ENCODE peak calls at places on chromosomes 16 and 17, in four cellular contexts. D is PC-3; O is CD4-positive, alpha-beta T cell; W is psoas muscle. B is an unnamed sample. For H3K27me3, the result is how much of the 10 kb centered on the place peaks cover.

GRCh38 chr16:1299012-1299867 is 10.2 kb upstream of the UBE2I start:
- DNase-seq in D (no peak), O (no peak), W (no peak), B (no peak)

GRCh38 chr16:82699711-82700495 is 73.1 kb downstream of the CDH13 start:
- DNase-seq in W (no peak), O (no peak), D (peak), B (no peak)

GRCh38 chr17:47621293-47622178 is 28.2 kb upstream of the KPNB1 start:
- DNase-seq in D (peak), W (peak), O (no peak), B (no peak)

GRCh38 chr17:15031971-15032370 is 233.2 kb downstream of the PMP22 start:
- DNase-seq in W (no peak), O (no peak), D (no peak), B (no peak)

GRCh38 chr17:5630434-5630833 is 46.1 kb upstream of the NLRP1 start:
- DNase-seq in O (no peak), W (no peak), D (peak), B (no peak)

GRCh38 chr16:24753437-24753836 is 24.0 kb downstream of the TNRC6A start:
- DNase-seq in D (peak), O (no peak), W (no peak), B (no peak)

GRCh38 chr17:65228734-65229390 is 91.7 kb downstream of the RGS9 start:
- DNase-seq in D (peak), W (no peak), O (no peak), B (no peak)

GRCh38 chr17:2594657-2595085 is 1.2 kb downstream of the PAFAH1B1 start:
- DNase-seq in O (no peak), W (no peak), D (no peak), B (no peak)

GRCh38 chr17:17358866-17359265 is 55.7 kb downstream of the NT5M start:
- DNase-seq in O (no peak), W (no peak), D (no peak), B (no peak)

GRCh38 chr16:30136971-30137601 is 14.1 kb upstream of the MAPK3 start:
- DNase-seq in O (no peak), D (no peak), W (no peak), B (no peak)

GRCh38 chr16:30141750-30142149 is 18.7 kb upstream of the MAPK3 start:
- DNase-seq in D (no peak), O (no peak), W (no peak), B (no peak)

GRCh38 chr16:30139895-30140481 is 17.0 kb upstream of the MAPK3 start:
- DNase-seq in O (no peak), D (no peak), W (no peak), B (no peak)

GRCh38 chr16:30142672-30143346 is 19.8 kb upstream of the MAPK3 start:
- DNase-seq in O (no peak), D (peak), W (no peak), B (no peak)

DNA sequence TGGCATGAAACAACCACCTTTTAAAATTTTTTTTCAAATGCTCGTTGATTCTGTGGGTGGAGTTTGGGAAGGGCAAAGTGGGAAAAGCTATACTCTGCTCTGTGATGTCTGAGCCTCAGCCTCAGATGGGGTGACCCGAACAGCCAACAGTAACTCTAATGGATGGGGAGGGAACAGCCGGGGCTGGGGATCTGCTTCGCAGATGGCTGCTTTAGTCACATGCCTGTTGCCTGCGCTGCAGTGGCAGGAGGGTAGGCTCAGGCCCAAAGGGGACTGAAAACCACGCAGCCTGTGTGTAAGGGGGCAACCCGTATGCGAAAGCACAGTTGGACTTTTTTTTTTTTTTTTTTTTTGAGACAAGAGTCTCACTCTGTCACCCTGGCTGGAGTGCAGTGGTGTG is 14.9 kb upstream of the MAPK3 start:
- DNase-seq in D (no peak), W (no peak), O (no peak), B (no peak)
- H3K27ac ChIP-seq in D (no peak), W (no peak), O (no peak), B (no peak)

GRCh38 chr16:85441189-85441889 is 171.8 kb upstream of the GSE1 start:
- DNase-seq in W (no peak), D (no peak), O (no peak), B (no peak)
- TF ChIP-seq CTCF in W (no peak), D (no peak), O (no peak), B (no peak)

GRCh38 chr17:27856676-27857429 is 36.3 kb downstream of the LYRM9 start:
- DNase-seq in W (no peak), D (no peak), O (no peak), B (no peak)
- H3K27me3 ChIP-seq in W (under half), D (under half), O (under half), B (under half)

DNA sequence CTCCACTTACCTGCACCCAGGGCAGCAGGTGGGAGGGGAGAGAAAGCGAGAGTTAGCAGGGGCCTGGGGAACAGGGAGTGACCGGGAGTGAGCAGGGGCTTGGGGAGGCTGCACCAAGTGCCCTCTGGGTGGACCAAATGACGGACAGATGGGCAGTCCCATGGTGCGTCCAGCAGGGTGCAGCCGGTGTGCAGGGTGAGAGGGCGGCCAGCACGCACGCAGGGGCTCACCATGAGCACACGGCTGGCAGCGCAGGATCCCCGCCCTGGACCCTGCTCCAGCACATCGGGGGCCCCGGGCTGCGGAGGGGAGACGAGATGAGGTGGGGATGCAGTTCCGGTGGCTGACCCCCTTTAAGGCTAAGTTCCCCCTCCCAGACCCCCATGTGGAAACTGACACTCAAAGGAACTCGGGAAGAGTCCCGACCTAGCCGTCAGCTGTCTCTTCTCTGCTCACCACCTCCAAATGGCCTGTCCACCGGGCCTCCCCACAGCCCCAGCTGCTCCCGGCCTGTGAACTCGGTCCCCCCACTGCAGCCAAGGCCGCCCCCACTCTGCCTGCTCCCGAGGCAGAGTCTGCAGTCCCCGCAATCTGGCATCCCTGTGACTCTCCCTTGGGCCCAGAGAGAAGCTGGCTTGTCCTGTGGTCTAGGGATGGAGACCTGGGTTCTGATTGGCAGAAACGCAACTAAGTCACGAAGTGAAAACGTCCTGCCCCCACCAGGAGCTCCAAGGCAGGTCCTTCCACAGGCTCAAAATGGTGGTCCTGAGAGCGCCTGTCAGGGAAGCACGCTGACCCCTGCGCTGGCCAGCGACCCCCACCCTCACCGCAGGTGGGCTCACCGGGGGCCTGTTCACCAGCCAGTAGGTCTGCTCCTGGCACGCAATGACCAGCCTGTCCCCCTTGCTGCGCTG is 2.9 kb downstream of the RGS11 start:
- DNase-seq in O (no peak), W (no peak), D (no peak), B (no peak)
- H3K27ac ChIP-seq in O (no peak), W (no peak), D (no peak), B (no peak)

GRCh38 chr17:72661093-72661944 is 431.2 kb downstream of the SLC39A11 start:
- DNase-seq in D (peak), W (no peak), O (no peak), B (no peak)
- TF ChIP-seq CTCF in D (peak), W (no peak), O (no peak), B (no peak)

DNA sequence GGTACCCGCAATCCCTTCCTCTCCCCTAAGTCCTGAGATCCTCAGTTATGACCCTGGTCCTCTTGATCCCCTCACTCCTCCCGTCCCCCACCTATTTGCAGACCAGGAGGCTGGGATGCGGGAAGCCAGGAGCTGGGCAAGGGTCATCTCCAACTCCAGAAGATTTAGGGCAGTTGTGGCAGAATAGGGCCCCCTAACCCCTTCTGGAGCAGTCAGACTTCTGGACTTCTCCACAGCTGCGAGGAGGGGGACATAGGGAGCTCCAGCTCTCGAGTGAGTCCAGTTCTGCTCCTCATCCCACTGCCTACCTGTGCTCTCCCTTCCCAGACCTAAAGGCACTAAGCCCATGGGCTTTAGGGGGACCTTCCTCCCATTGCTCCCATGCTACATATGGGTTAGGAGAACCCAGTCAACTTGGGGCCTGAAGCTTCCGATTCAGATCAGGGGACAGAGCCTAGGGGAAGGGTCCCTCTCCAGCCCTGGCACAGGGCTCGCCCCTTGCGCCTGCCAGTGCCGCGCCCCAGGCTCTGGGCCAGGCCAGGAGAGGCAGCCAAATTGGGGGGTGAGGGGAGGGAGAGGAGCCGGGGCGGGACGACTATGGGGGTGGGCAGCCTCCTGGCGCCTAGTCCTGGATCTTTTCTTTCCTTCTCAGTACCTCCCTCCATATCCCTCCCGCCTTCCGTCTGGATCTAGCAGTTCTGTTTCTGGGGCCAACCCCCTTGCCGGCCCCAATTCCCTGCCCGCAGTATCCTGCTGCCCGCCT is 1.4 kb downstream of the WNK4 start:
- DNase-seq in D (peak), W (no peak), O (no peak), B (no peak)
- H3K27me3 ChIP-seq in D (under half), W (under half), O (half or more), B (under half)

GRCh38 chr16:68646948-68647659 is 2.0 kb downstream of the CDH3 start:
- DNase-seq in O (no peak), D (peak), W (no peak), B (no peak)
- H3K27ac ChIP-seq in O (no peak), D (no peak), W (no peak), B (no peak)

B was measured in right atrium auricular region.